ENCODE peak calls at places on chromosomes 13 and 19, in six cellular contexts. U, Z, Q, W, A and S are unnamed samples.

GRCh38 chr13:111038887-111039286 is 76.2 kb upstream of the ARHGEF7 start:
- DNase-seq in W (no peak), Z (no peak), U (no peak), A (no peak), Q (no peak), S (no peak)

GRCh38 chr19:38290631-38291147 is 13.4 kb upstream of the C19orf33 start:
- DNase-seq in A (peak; percentile 91), W (no peak), Z (peak; percentile 95), Q (no peak), U (no peak), S (peak; percentile 92)

GRCh38 chr19:42115219-42115618 is 17.0 kb downstream of the POU2F2 start:
- DNase-seq in Q (no peak), A (peak; percentile 86), Z (peak; percentile 76), W (no peak), U (no peak), S (no peak)

GRCh38 chr19:55384576-55385235 is 614 bp upstream of the TMEM238 start:
- DNase-seq in A (peak; percentile 25), Q (no peak), Z (no peak), U (peak; percentile 52), W (no peak), S (no peak)

GRCh38 chr19:45115809-45116615 is 23.0 kb downstream of the PPP1R37 start:
- DNase-seq in Q (no peak), Z (no peak), A (no peak), W (no peak), U (peak; percentile 34), S (no peak)

GRCh38 chr19:23972161-23972560 is 57.5 kb downstream of the ZNF726 start:
- DNase-seq in U (no peak), W (no peak), Z (no peak), A (no peak), Q (no peak), S (no peak)

GRCh38 chr13:24261566-24261965 is 47.8 kb upstream of the C1QTNF9 start:
- DNase-seq in Q (no peak), A (no peak), U (no peak), W (no peak), Z (no peak), S (peak; percentile 18)

GRCh38 chr13:41011382-41011956 is 7.6 kb downstream of the ELF1 start:
- DNase-seq in A (no peak), Z (no peak), Q (no peak), U (no peak), W (no peak), S (no peak)

GRCh38 chr13:92224052-92224821 is 825.8 kb downstream of the GPC5 start:
- DNase-seq in A (peak; percentile 11), Z (peak; percentile 97), Q (no peak), W (no peak), U (peak; percentile 92), S (peak; percentile 70)

GRCh38 chr13:86051134-86052103 is 252.2 kb upstream of the SLITRK6 start:
- DNase-seq in U (no peak), Q (no peak), Z (no peak), W (no peak), A (no peak), S (no peak)

GRCh38 chr13:33679658-33680012 is 138.3 kb upstream of the RFC3 start:
- DNase-seq in A (no peak), U (no peak), W (no peak), Z (no peak), Q (no peak), S (no peak)
- H3K4me3 ChIP-seq in A (no peak overlapping the region), U (no peak overlapping the region), W (peak overlapping the region; percentile 27), Z (peak overlapping the region; percentile 2), Q (no peak overlapping the region), S (no peak overlapping the region)

GRCh38 chr13:57633141-57633949 is 1.8 kb downstream of the PCDH17 start:
- DNase-seq in Z (no peak), W (no peak), U (no peak), Q (no peak), A (peak; percentile 62), S (peak; percentile 14)
- H3K4me3 ChIP-seq in Z (no peak overlapping the region), W (peak overlapping the region; percentile 70), U (no peak overlapping the region), Q (peak overlapping the region; percentile 68), A (peak overlapping the region; percentile 53), S (no peak overlapping the region)

DNA sequence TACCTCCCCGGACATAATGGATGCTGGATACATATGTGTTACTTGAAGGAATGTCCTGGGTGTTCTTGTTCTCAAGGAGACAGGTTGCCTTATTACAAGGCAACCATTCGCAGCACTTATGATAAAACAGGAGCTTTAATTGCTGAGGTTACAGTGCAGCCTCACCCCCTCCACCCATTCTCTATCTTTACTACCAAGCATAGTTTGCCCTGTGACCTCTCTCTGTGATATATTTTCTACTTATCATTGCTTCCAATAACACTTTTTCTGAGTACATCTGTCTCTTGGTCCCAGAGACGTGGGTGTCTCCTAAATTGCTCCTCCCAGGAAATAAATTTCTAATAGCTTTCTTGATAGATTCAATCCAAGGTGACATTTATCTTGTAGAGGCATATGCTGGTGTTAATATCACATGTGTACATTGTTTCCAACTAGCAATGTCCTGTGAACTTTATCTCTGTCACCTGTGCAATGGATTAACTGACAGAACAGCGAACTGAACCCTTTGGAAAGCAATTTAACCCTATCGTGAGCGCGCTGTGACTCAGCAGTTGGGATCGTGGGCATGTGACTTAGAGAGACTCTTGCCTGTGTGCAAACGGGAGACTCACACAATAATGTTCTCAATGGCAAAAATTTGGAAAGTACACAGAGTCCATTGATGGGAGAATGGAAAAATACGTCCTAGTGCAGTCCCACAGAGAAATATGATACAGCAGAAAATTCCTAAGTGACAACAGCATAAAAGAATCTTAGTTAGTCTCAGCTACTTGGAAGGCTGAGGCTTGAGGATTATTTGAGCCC is 6.9 kb upstream of the MAP2K2 start:
- DNase-seq in Q (peak; percentile 56), A (no peak), Z (peak; percentile 91), W (no peak), U (no peak), S (peak; percentile 90)
- H3K4me3 ChIP-seq in Q (no peak overlapping the region), A (no peak overlapping the region), Z (no peak overlapping the region), W (no peak overlapping the region), U (no peak overlapping the region), S (no peak overlapping the region)

GRCh38 chr13:31014461-31014860 is 82.0 kb downstream of the TEX26 start:
- DNase-seq in U (peak; percentile 50), Q (no peak), A (no peak), W (no peak), Z (no peak), S (no peak)

GRCh38 chr13:31012285-31013024 is 80.0 kb downstream of the TEX26 start:
- DNase-seq in Q (peak; percentile 80), W (no peak), A (no peak), Z (peak; percentile 46), U (no peak), S (peak; percentile 55)

GRCh38 chr13:31016342-31017325 is 84.2 kb downstream of the TEX26 start:
- DNase-seq in Z (no peak), Q (peak; percentile 94), A (no peak), W (no peak), U (no peak), S (no peak)

GRCh38 chr13:31018511-31018910 is 86.1 kb downstream of the TEX26 start:
- DNase-seq in Q (no peak), A (no peak), U (no peak), Z (no peak), W (no peak), S (no peak)

GRCh38 chr13:31015207-31015606 is 82.8 kb downstream of the TEX26 start:
- DNase-seq in A (no peak), Q (no peak), U (no peak), Z (peak; percentile 42), W (no peak), S (no peak)
- H3K4me3 ChIP-seq in A (no peak overlapping the region), Q (peak overlapping the region; percentile 51), U (no peak overlapping the region), Z (no peak overlapping the region), W (no peak overlapping the region), S (no peak overlapping the region)

GRCh38 chr13:99282264-99283231 is 24.4 kb upstream of the GPR18 start:
- DNase-seq in Z (no peak), Q (no peak), A (no peak), U (no peak), W (no peak), S (peak; percentile 23)
- H3K4me3 ChIP-seq in Z (peak overlapping the region; percentile 55), Q (no peak overlapping the region), A (no peak overlapping the region), U (no peak overlapping the region), W (no peak overlapping the region), S (no peak overlapping the region)

GRCh38 chr13:106349080-106349841 is 186.2 kb downstream of the EFNB2 start:
- DNase-seq in Q (no peak), W (no peak), A (no peak), Z (peak; percentile 32), U (no peak), S (no peak)

GRCh38 chr13:106344318-106344717 is 191.1 kb downstream of the EFNB2 start:
- DNase-seq in Z (no peak), Q (no peak), U (no peak), W (no peak), A (no peak), S (no peak)

GRCh38 chr13:106348032-106348431 is 187.4 kb downstream of the EFNB2 start:
- DNase-seq in A (no peak), Z (peak; percentile 55), Q (no peak), W (no peak), U (no peak), S (peak; percentile 58)

GRCh38 chr13:106340249-106340648 is 195.2 kb downstream of the EFNB2 start:
- DNase-seq in Q (no peak), U (no peak), Z (peak; percentile 5), W (no peak), A (no peak), S (no peak)

DNA sequence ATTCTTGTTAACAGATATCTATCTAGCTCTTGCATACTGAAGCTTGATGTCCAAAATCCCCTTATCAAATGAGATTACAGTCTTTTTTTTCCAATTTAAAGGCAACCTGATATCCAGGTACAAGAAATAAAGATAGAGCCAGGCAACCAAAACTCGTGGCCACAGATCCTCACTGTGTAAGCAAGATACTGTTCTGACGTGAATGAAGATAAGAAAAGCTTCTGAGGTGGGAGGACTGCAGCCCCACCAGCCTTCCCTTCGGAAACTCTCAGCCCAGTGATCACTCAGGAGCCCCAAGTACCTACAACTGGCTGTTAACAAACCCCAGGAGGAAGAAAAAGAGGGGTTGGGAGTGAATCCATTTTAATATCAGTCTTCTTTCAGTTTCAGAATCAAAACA is 191.6 kb downstream of the EFNB2 start:
- DNase-seq in Q (no peak), U (no peak), A (no peak), W (no peak), Z (no peak), S (no peak)
- H3K4me3 ChIP-seq in Q (no peak overlapping the region), U (no peak overlapping the region), A (no peak overlapping the region), W (no peak overlapping the region), Z (peak overlapping the region; percentile 34), S (no peak overlapping the region)

GRCh38 chr19:7068599-7068998 is 904 bp upstream of the ZNF557 start:
- DNase-seq in A (no peak), W (no peak), U (no peak), Z (no peak), Q (no peak), S (no peak)
- H3K4me3 ChIP-seq in A (no peak overlapping the region), W (peak overlapping the region; percentile 90), U (peak overlapping the region; percentile 13), Z (peak overlapping the region; percentile 62), Q (peak overlapping the region; percentile 77), S (no peak overlapping the region)

GRCh38 chr13:21104199-21105019 is 43.0 kb upstream of the LATS2 start:
- DNase-seq in W (no peak), Q (no peak), U (no peak), Z (no peak), A (no peak), S (no peak)
- H3K4me3 ChIP-seq in W (no peak overlapping the region), Q (no peak overlapping the region), U (no peak overlapping the region), Z (no peak overlapping the region), A (no peak overlapping the region), S (no peak overlapping the region)